ENCODE peak calls at places on chromosomes 5 and 9, in four cellular contexts. I is SK-N-DZ; X is naive thymus-derived CD8-positive, alpha-beta T cell; E is astrocyte of the hippocampus. B is an unnamed sample.

GRCh38 chr9:134205636-134206316 is 41.4 kb upstream of the RNU6ATAC start:
- DNase-seq in I (peak), X (no peak), E (peak), B (no peak)

GRCh38 chr5:59079622-59080620 is 497.0 kb downstream of the RAB3C start:
- DNase-seq in I (peak), X (no peak), E (peak), B (no peak)

GRCh38 chr5:134436523-134437339 is 25.1 kb upstream of the CDKN2AIPNL start:
- DNase-seq in I (peak), X (peak), E (peak), B (peak)

GRCh38 chr9:90038778-90039177 is 434.0 kb downstream of the GADD45G start:
- DNase-seq in I (no peak), X (no peak), E (peak), B (no peak)

GRCh38 chr5:180467989-180468731 is 26.0 kb upstream of the CNOT6 start:
- DNase-seq in I (no peak), X (no peak), E (no peak), B (no peak)

GRCh38 chr5:83313431-83313830 is 158.1 kb upstream of the VCAN start:
- DNase-seq in I (no peak), X (no peak), E (peak), B (no peak)

GRCh38 chr5:153998010-153998409 is 40.7 kb downstream of the FAM114A2 start:
- DNase-seq in I (no peak), X (no peak), E (no peak), B (no peak)

GRCh38 chr5:3011764-3012017 is 260.2 kb upstream of the IRX2 start:
- DNase-seq in I (no peak), X (no peak), E (no peak), B (no peak)

GRCh38 chr5:23742701-23743100 is 235.3 kb downstream of the PRDM9 start:
- DNase-seq in I (no peak), X (no peak), E (no peak), B (no peak)

GRCh38 chr5:68339921-68340321 is 124.4 kb downstream of the PIK3R1 start:
- DNase-seq in I (no peak), X (no peak), E (peak), B (no peak)

GRCh38 chr5:173802670-173803165 is 85.4 kb upstream of the CPEB4 start:
- DNase-seq in I (no peak), X (no peak), E (no peak), B (peak)

GRCh38 chr5:151196556-151197290 is 27.2 kb downstream of the CCDC69 start:
- DNase-seq in I (no peak), X (no peak), E (no peak), B (no peak)

GRCh38 chr9:83119873-83120272 is 56.9 kb upstream of the RASEF start:
- DNase-seq in I (no peak), X (no peak), E (no peak), B (no peak)

GRCh38 chr9:134391319-134392231 is 65.3 kb downstream of the RXRA start:
- DNase-seq in I (no peak), X (peak), E (no peak), B (no peak)

GRCh38 chr5:135018457-135018856 is 15.6 kb downstream of the PITX1 start:
- DNase-seq in I (no peak), X (no peak), E (no peak), B (no peak)

GRCh38 chr5:138449501-138450239 is 10.8 kb downstream of the REEP2 start:
- DNase-seq in I (peak), X (peak), E (peak), B (peak)

GRCh38 chr9:77752566-77752965 is 104.4 kb upstream of the GNA14 start:
- DNase-seq in I (no peak), X (no peak), E (peak), B (no peak)

GRCh38 chr5:71699233-71699632 is 19.8 kb upstream of the CARTPT start:
- DNase-seq in I (no peak), X (no peak), E (no peak), B (no peak)

GRCh38 chr5:2560435-2560834 is 191.0 kb downstream of the IRX2 start:
- DNase-seq in I (no peak), X (no peak), E (no peak), B (no peak)

GRCh38 chr9:68872026-68872501 is 141.8 kb downstream of the PRKACG start:
- DNase-seq in I (no peak), X (no peak), E (peak), B (no peak)